ENCODE peak calls at places on chromosomes 7 and 10, in ten cellular contexts. R is germinal center; J is thoracic aorta; X is neural crest cell; O is SK-MEL-5; E is T-helper 17 cell; M is fibroblast of gingiva; B is stimulated activated CD4-positive, alpha-beta T cell treated with anti-CD3 and anti-CD28 coated beads, TNF-alpha, amount 100 ng/mL, for 1 hour; F is tibial nerve; W is HTR-8/SVneo. G is an unnamed sample.
A peak's percentile ranks its signal among the peaks of the same experiment; 100 is the strongest.

GRCh38 chr7:158649279-158649678 is 55.3 kb downstream of the NCAPG2 start:
- DNase-seq in R (no peak), J (no peak), X (no peak), O (no peak), E (no peak), M (peak; percentile 94), B (no peak), F (no peak), W (peak; percentile 44), G (no peak)

GRCh38 chr10:119701861-119702260 is 24.0 kb upstream of the INPP5F start:
- DNase-seq in R (no peak), J (no peak), X (no peak), O (peak; percentile 97), E (no peak), M (no peak), B (no peak), F (no peak), W (no peak), G (no peak)

GRCh38 chr10:104333728-104334373 is 4.4 kb downstream of the ITPRIP start:
- DNase-seq in R (no peak), J (no peak), X (no peak), O (no peak), E (no peak), M (no peak), B (no peak), F (no peak), W (no peak), G (no peak)

GRCh38 chr10:46560381-46560780 is 3.9 kb upstream of the GPRIN2 start:
- DNase-seq in R (no peak), J (no peak), X (peak; percentile 1), O (no peak), E (peak; percentile 5), M (no peak), B (no peak), F (no peak), W (no peak), G (no peak)

GRCh38 chr7:142231716-142232115 is 26.1 kb downstream of the PRSS58 start:
- DNase-seq in R (no peak), J (no peak), X (peak; percentile 3), O (peak; percentile 55), E (no peak), M (no peak), B (no peak), F (no peak), W (no peak), G (no peak)

GRCh38 chr7:124364283-124364682 is 331.4 kb upstream of the TMEM229A start:
- DNase-seq in R (no peak), J (no peak), X (no peak), O (no peak), E (no peak), M (no peak), B (no peak), F (no peak), W (no peak), G (no peak)

GRCh38 chr10:89332092-89332633 is 4.4 kb downstream of the IFIT3 start:
- DNase-seq in R (peak; percentile 77), J (no peak), X (no peak), O (peak; percentile 26), E (no peak), M (peak; percentile 60), B (no peak), F (no peak), W (peak; percentile 25), G (no peak)

GRCh38 chr10:80503584-80504157 is 34.0 kb upstream of the SH2D4B start:
- DNase-seq in R (no peak), J (no peak), X (no peak), O (no peak), E (no peak), M (no peak), B (no peak), F (no peak), W (no peak), G (no peak)

GRCh38 chr7:131931368-131931767 is 374.9 kb upstream of the PODXL start:
- DNase-seq in R (no peak), J (no peak), X (no peak), O (no peak), E (no peak), M (no peak), B (no peak), F (no peak), W (no peak), G (no peak)

GRCh38 chr10:8060010-8060703 is 5.7 kb downstream of the GATA3 start:
- DNase-seq in R (no peak), J (no peak), X (no peak), O (no peak), E (peak; percentile 49), M (no peak), B (no peak), F (no peak), W (no peak), G (no peak)

GRCh38 chr7:50397320-50397970 is 52.7 kb downstream of the FIGNL1 start:
- DNase-seq in R (no peak), J (no peak), X (no peak), O (no peak), E (no peak), M (no peak), B (no peak), F (no peak), W (no peak), G (no peak)

GRCh38 chr7:101162551-101163280 is 2.7 kb downstream of the VGF start:
- DNase-seq in R (no peak), J (no peak), X (peak; percentile 55), O (peak; percentile 76), E (no peak), M (peak; percentile 38), B (no peak), F (no peak), W (no peak), G (no peak)